ENCODE peak calls at places on chromosomes 12 and 14, in eight cellular contexts. D is HepG2; U is OCI-LY7; R is LHCN-M2; P is GM12864; C is left ventricle myocardium superior; M is activated T-helper 9 cell treated with anti-CD3 and anti-CD28 coated beads, Interleukin-2, amount 50 U/mL, for 16 hours; L is CD4-positive, alpha-beta memory T cell. Z is an unnamed sample.

GRCh38 chr12:48183091-48183875 is at the start of gene CCDC184:
- DNase-seq in L (peak; percentile 88), P (no peak), U (peak; percentile 85), R (peak; percentile 82), D (no peak), C (peak; percentile 76), M (peak; percentile 59), Z (no peak)

GRCh38 chr14:85463512-85463911 is 66.4 kb upstream of the FLRT2 start:
- DNase-seq in L (no peak), M (no peak), D (no peak), P (no peak), U (no peak), C (no peak), R (no peak), Z (no peak)

GRCh38 chr12:116818341-116818856 is 62.8 kb downstream of the HRK start:
- DNase-seq in D (no peak), C (peak; percentile 62), U (peak; percentile 60), L (peak; percentile 19), R (no peak), M (no peak), P (no peak), Z (no peak)

GRCh38 chr14:32662234-32662633 is 276.4 kb upstream of the NPAS3 start:
- DNase-seq in R (peak; percentile 71), D (no peak), C (no peak), M (no peak), P (no peak), L (no peak), U (no peak), Z (no peak)

GRCh38 chr12:14239935-14240872 is 125.3 kb upstream of the ATF7IP start:
- DNase-seq in D (no peak), U (peak; percentile 76), L (peak; percentile 16), R (no peak), C (no peak), M (no peak), P (peak; percentile 34), Z (peak; percentile 9)

GRCh38 chr12:6351622-6352021 is 9.7 kb upstream of the TNFRSF1A start:
- DNase-seq in M (no peak), D (no peak), R (no peak), P (no peak), L (no peak), U (no peak), C (no peak), Z (no peak)

GRCh38 chr14:60252630-60253029 is 3.6 kb downstream of the PPM1A start:
- DNase-seq in P (no peak), U (no peak), M (no peak), C (no peak), D (no peak), R (no peak), L (no peak), Z (no peak)

GRCh38 chr14:44339862-44340261 is 167.2 kb downstream of the FSCB start:
- DNase-seq in C (no peak), P (no peak), R (no peak), L (no peak), M (no peak), D (no peak), U (no peak), Z (no peak)

GRCh38 chr12:101856030-101856429 is 21.4 kb upstream of the DRAM1 start:
- DNase-seq in U (no peak), C (no peak), R (no peak), M (no peak), L (no peak), P (no peak), D (no peak), Z (no peak)

GRCh38 chr12:2998789-2999264 is 39.6 kb downstream of the TEAD4 start:
- DNase-seq in M (no peak), U (no peak), D (no peak), R (peak; percentile 82), C (peak; percentile 72), L (no peak), P (no peak), Z (no peak)

GRCh38 chr14:95722525-95723190 is 8.7 kb upstream of the TCL1A start:
- DNase-seq in L (no peak), C (no peak), D (no peak), R (no peak), M (no peak), U (no peak), P (no peak), Z (no peak)

GRCh38 chr14:94665121-94665520 is 52.9 kb downstream of the SERPINA3 start:
- DNase-seq in M (no peak), R (peak; percentile 54), D (no peak), P (no peak), U (no peak), C (no peak), L (no peak), Z (no peak)

GRCh38 chr14:31505411-31505810 is 17.6 kb upstream of the GPR33 start:
- DNase-seq in R (peak; percentile 44), L (no peak), M (no peak), U (no peak), C (no peak), P (no peak), D (no peak), Z (no peak)

GRCh38 chr12:65602579-65603295 is 221.5 kb upstream of the HMGA2 start:
- DNase-seq in M (no peak), R (peak; percentile 96), C (peak; percentile 72), L (no peak), U (peak; percentile 18), D (peak; percentile 62), P (peak; percentile 2), Z (peak; percentile 92)

GRCh38 chr12:82089369-82090121 is 268.6 kb downstream of the CCDC59 start:
- DNase-seq in L (no peak), R (no peak), U (no peak), P (no peak), D (no peak), C (no peak), M (no peak), Z (peak; percentile 17)

GRCh38 chr12:104942075-104942474 is 16.0 kb downstream of the SLC41A2 start:
- DNase-seq in L (no peak), U (no peak), C (no peak), P (no peak), R (peak; percentile 18), D (no peak), M (no peak), Z (no peak)

GRCh38 chr14:99744199-99744872 is 48.9 kb upstream of the EML1 start:
- DNase-seq in R (no peak), U (no peak), L (no peak), P (no peak), C (no peak), M (no peak), D (no peak), Z (no peak)

GRCh38 chr12:124195226-124195938 is 99.5 kb upstream of the RFLNA start:
- DNase-seq in M (no peak), P (no peak), C (no peak), R (no peak), U (no peak), L (no peak), D (no peak), Z (no peak)

GRCh38 chr12:42360747-42361403 is 34.9 kb downstream of the PPHLN1 start:
- DNase-seq in M (no peak), L (no peak), P (no peak), D (no peak), R (no peak), U (no peak), C (no peak), Z (no peak)

GRCh38 chr14:90487462-90487861 is 90.6 kb downstream of the CALM1 start:
- DNase-seq in L (no peak), D (no peak), C (no peak), P (no peak), R (no peak), M (no peak), U (no peak), Z (no peak)

GRCh38 chr12:116390656-116391335 is 113.3 kb upstream of the MED13L start:
- DNase-seq in U (no peak), D (no peak), P (no peak), R (no peak), M (no peak), C (no peak), L (no peak), Z (no peak)

GRCh38 chr14:75906228-75906627 is 75.6 kb downstream of the TGFB3 start:
- DNase-seq in R (no peak), M (no peak), P (no peak), C (no peak), U (no peak), D (no peak), L (no peak), Z (no peak)

GRCh38 chr12:52371716-52372115 is 4.4 kb upstream of the KRT85 start:
- DNase-seq in C (no peak), U (no peak), L (no peak), R (no peak), P (no peak), M (no peak), D (no peak), Z (no peak)

GRCh38 chr12:16685107-16685506 is 79.1 kb upstream of the LMO3 start:
- DNase-seq in P (no peak), R (peak; percentile 44), U (no peak), C (no peak), L (no peak), M (no peak), D (no peak), Z (no peak)

GRCh38 chr14:50937325-50937724 is 7.0 kb downstream of the PYGL start:
- DNase-seq in L (no peak), C (no peak), P (no peak), R (peak; percentile 53), M (no peak), U (no peak), D (no peak), Z (no peak)

GRCh38 chr12:24820872-24821271 is 128.0 kb downstream of the BCAT1 start:
- DNase-seq in L (no peak), U (no peak), R (peak; percentile 54), M (no peak), D (no peak), C (peak; percentile 34), P (no peak), Z (no peak)

GRCh38 chr12:7959278-7960063 is 23.5 kb upstream of the SLC2A3 start:
- DNase-seq in M (peak; percentile 10), L (peak; percentile 55), U (peak; percentile 57), C (no peak), R (peak; percentile 23), D (peak; percentile 44), P (peak; percentile 64), Z (no peak)

GRCh38 chr12:3598896-3599295 is 107.9 kb downstream of the PRMT8 start:
- DNase-seq in C (no peak), U (no peak), L (no peak), M (no peak), D (no peak), R (no peak), P (no peak), Z (no peak)

GRCh38 chr12:131845121-131845520 is 16.9 kb downstream of the MMP17 start:
- DNase-seq in D (no peak), P (no peak), M (no peak), U (no peak), R (no peak), L (no peak), C (no peak), Z (no peak)

GRCh38 chr12:59069481-59069880 is 149.2 kb upstream of the LRIG3 start:
- DNase-seq in M (no peak), U (no peak), P (no peak), L (no peak), R (no peak), D (no peak), C (no peak), Z (no peak)

GRCh38 chr12:56487448-56488040 is 417 bp downstream of the GLS2 start:
- DNase-seq in D (peak; percentile 32), P (no peak), R (no peak), L (peak; percentile 35), M (no peak), U (no peak), C (peak; percentile 44), Z (peak; percentile 54)

GRCh38 chr14:53458368-53458814 is 305.3 kb upstream of the DDHD1 start:
- DNase-seq in C (no peak), D (peak; percentile 96), U (no peak), M (no peak), R (peak; percentile 62), L (no peak), P (no peak), Z (peak; percentile 59)

GRCh38 chr14:26191666-26192065 is 406.2 kb downstream of the NOVA1 start:
- DNase-seq in R (no peak), L (no peak), M (no peak), D (no peak), U (no peak), P (no peak), C (no peak), Z (no peak)

GRCh38 chr14:30298266-30298795 is 260.6 kb upstream of the G2E3 start:
- DNase-seq in D (no peak), U (no peak), C (no peak), R (no peak), M (no peak), P (no peak), L (no peak), Z (no peak)